ENCODE peak calls at places on chromosomes 11 and 22, in five cellular contexts. Q is heart left ventricle, C is esophagus squamous epithelium, W is OCI-LY7, N is vagina. E is an unnamed sample.

GRCh38 chr22:23684561-23685031 is 6.2 kb upstream of the RGL4 start:
- DNase-seq in Q (no peak), C (no peak), W (no peak), N (no peak), E (no peak)

GRCh38 chr11:105168457-105168856 is 28.9 kb upstream of the CARD18 start:
- DNase-seq in Q (no peak), C (no peak), W (no peak), N (no peak), E (no peak)

GRCh38 chr11:36073411-36074203 is 129.7 kb downstream of the LDLRAD3 start:
- DNase-seq in Q (peak), C (no peak), W (no peak), N (no peak), E (peak)

GRCh38 chr11:133916790-133917440 is 39.9 kb downstream of the IGSF9B start:
- DNase-seq in Q (no peak), C (no peak), W (no peak), N (no peak), E (no peak)

GRCh38 chr11:65134240-65134951 is at the start of gene SYVN1:
- DNase-seq in Q (peak), C (peak), W (peak), N (no peak), E (peak)

GRCh38 chr11:68977781-68978625 is 2.8 kb downstream of the MRGPRD start:
- DNase-seq in Q (no peak), C (no peak), W (no peak), N (no peak), E (no peak)

GRCh38 chr11:104525416-104525815 is 361.5 kb upstream of the PDGFD start:
- DNase-seq in Q (no peak), C (no peak), W (no peak), N (no peak), E (no peak)

GRCh38 chr11:65133724-65134123 is 595 bp downstream of the SYVN1 start:
- DNase-seq in Q (peak), C (no peak), W (peak), N (no peak), E (no peak)

GRCh38 chr11:126415669-126416420 is 60.4 kb downstream of the ST3GAL4 start:
- DNase-seq in Q (peak), C (no peak), W (no peak), N (no peak), E (peak)

GRCh38 chr11:65492637-65493366 is 6.0 kb upstream of the MALAT1 start:
- DNase-seq in Q (peak), C (no peak), W (peak), N (no peak), E (peak)

GRCh38 chr22:24696551-24697001 is 77.9 kb downstream of the PIWIL3 start:
- DNase-seq in Q (no peak), C (no peak), W (no peak), N (no peak), E (no peak)

GRCh38 chr22:24697671-24698082 is 76.8 kb downstream of the PIWIL3 start:
- DNase-seq in Q (no peak), C (no peak), W (no peak), N (no peak), E (peak)

GRCh38 chr22:24697141-24697540 is 77.4 kb downstream of the PIWIL3 start:
- DNase-seq in Q (no peak), C (no peak), W (no peak), N (no peak), E (no peak)

GRCh38 chr22:24694971-24695928 is 79.3 kb downstream of the PIWIL3 start:
- DNase-seq in Q (no peak), C (no peak), W (no peak), N (no peak), E (no peak)

DNA sequence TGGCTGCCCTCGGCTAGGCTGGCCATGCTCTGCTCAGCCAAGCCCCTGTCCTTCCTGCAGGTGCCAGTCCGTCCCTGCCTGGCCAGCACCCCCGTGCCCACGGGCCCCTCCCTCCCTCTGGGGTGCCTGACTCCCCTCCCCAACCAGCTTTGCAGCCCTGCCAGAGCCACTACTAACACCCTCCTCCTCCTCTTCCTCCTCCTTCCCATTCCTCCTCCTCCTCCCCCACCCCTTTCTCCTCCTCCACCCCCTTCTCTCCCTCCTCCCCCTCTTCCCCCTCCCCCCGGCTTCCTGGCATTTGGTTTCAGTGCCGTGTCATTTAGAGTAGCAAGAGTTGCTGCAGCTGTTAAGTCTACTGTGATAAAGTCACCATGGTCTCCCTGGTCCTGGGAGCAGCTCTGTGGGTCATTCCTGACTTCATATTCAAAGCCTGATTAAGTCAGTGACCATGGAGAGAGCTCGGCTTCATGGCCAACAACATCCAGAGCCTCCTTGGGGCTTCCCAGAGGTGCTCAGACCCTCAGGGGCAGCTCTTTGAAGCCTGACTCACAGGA is 78.5 kb downstream of the PIWIL3 start:
- DNase-seq in Q (no peak), C (no peak), W (no peak), N (no peak), E (no peak)
- H3K27ac ChIP-seq in Q (peak), C (no peak), W (no peak), N (no peak), E (no peak)

DNA sequence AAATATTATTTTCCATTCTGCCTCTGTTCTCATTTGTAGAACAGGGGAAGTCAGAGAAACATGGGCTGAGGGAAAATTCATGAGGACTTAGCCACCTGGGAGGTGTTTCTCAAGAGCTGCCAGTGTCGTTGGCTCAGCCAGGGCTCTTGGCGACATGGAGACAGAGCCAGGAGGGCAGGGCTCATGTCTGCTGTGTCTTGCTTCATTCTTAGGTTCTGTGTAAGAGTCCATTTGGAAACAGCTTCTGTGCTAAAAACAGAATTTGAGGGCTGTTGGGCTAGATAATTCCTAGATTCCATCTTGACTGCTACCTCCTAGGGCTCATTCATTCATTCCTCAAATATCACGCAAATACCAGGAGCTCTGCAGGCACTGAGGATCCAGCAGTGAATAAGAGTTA is 15.1 kb upstream of the MRGPRX2 start:
- DNase-seq in Q (no peak), C (no peak), W (no peak), N (no peak), E (no peak)
- H3K4me3 ChIP-seq in Q (no peak), C (no peak), W (no peak), N (no peak), E (no peak)

GRCh38 chr11:67506426-67507032 is 1.4 kb upstream of the PITPNM1 start:
- DNase-seq in Q (no peak), C (no peak), W (peak), N (no peak), E (no peak)
- TF ChIP-seq CTCF in Q (peak), C (no peak), W (peak), N (no peak), E (peak)

GRCh38 chr11:34679681-34680080 is 58.8 kb downstream of the EHF start:
- DNase-seq in Q (peak), C (no peak), W (no peak), N (no peak), E (peak)

GRCh38 chr11:34676227-34676626 is 55.3 kb downstream of the EHF start:
- DNase-seq in Q (no peak), C (no peak), W (no peak), N (no peak), E (no peak)

GRCh38 chr11:34682822-34683221 is 61.9 kb downstream of the EHF start:
- DNase-seq in Q (no peak), C (no peak), W (no peak), N (no peak), E (no peak)

GRCh38 chr11:34680206-34680605 is 59.3 kb downstream of the EHF start:
- DNase-seq in Q (no peak), C (no peak), W (no peak), N (no peak), E (no peak)

DNA sequence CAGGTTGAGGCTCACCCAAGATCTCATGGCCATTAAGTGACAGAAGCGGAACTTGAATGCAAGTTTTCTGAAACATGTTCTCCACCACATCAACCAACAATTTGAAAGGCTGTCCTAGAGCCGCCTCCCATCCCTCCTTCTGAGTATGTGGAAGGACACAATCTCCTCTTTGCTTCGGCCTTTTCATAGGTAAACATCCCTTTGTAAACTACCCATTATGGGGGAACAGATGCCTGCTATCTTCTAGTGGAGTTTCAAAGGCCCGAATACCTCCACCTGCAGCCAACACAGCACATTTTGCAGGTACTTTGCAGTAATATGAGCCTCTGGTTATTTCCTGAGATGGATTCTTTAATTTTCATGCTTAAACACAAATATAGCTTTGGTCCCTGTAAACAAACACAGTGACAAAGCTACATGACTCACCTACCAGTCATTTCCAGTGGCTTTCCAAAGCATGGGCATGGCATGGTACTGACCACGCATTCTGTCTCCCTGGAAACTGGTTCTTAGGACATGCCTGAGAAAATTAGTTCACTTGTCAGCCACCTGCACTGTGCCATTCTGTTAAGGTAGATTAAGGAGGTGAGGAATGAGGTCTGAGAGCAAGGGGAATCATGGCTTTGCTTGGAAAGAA is 60.1 kb downstream of the EHF start:
- DNase-seq in Q (no peak), C (no peak), W (no peak), N (no peak), E (no peak)
- H3K27ac ChIP-seq in Q (no peak), C (peak), W (no peak), N (no peak), E (no peak)

DNA sequence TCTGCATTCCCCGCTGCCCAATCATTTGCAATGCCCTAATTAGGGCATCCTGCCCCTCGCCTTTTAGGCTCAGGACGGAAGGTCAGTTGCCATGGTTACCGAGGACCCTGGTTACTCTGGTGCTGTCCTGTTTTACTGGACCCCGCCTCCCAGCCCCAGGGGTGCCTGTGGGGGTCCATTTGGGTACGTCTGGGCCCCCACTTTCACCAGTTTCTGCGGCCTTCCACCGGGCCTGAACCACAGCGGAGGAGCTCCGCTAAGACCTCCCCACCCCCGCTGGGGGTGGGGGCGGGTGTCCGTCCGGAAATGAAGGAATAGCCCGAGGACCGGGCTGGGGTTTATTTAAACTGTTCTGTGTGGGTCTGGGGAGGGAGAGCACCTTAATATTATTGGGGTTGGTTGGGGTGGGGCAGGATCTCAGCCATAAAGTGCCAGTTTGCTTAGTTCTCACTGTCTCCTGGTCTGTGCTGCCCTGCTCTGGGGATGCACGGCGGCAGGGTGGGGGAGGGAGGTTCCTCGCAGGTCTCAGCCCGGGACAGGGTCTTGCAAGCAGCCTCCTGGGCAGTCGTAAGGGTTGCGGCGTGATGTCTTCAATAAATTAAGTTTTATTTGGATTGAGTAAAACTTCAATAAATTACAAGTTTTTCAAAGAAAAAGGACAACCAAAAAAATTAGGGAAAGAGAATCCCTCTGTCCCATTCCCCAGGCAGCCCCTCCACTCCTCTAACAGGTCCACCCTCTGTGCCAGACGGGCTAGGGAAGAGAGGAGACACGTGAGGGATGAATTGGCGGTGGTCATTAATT is 5.3 kb downstream of the PHOX2A start:
- DNase-seq in Q (no peak), C (no peak), W (no peak), N (no peak), E (peak)
- H3K4me3 ChIP-seq in Q (no peak), C (no peak), W (no peak), N (no peak), E (no peak)

DNA sequence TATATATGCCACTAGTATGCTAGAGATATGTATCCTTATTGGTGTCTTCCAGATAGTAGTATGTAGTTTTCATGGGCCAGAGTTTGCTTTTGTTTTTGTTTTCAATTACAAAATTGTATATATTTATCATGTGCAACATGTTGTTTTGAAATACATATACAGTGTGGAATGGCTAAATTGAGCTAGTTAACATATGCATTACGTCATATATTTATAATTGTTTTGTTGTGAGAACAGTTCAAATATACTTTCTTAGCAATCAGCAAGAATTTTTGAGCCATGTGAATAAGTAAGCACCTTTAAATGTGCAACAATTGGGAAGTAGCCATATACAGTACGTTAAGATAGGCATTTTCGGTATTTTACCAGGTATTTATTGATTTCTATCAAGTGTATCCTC is 60.4 kb upstream of the SLC5A12 start:
- DNase-seq in Q (no peak), C (no peak), W (no peak), N (no peak), E (no peak)
- TF ChIP-seq CTCF in Q (no peak), C (no peak), W (no peak), N (no peak), E (no peak)

DNA sequence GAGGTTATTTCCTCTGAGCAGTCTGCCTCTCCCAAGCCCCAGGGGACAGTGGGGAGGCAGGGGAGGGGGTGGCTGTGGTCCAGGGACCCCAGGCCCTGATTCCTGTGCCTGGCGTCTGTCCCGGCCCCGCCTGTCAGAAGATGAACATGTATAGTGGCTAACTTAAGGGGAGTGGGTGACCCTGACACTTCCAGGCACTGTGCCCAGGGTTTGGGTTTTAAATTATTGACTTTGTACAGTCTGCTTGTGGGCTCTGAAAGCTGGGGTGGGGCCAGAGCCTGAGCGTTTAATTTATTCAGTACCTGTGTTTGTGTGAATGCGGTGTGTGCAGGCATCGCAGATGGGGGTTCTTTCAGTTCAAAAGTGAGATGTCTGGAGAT is 3.1 kb downstream of the PIM3 start:
- DNase-seq in Q (no peak), C (no peak), W (no peak), N (no peak), E (peak)
- H3K27ac ChIP-seq in Q (peak), C (peak), W (no peak), N (peak), E (peak)